ENCODE peak calls at places on chromosome 15, in seven cellular contexts. One of them, this sample, is unnamed.

GRCh38 chr15:51647128-51647562 is 24.6 kb upstream of the DMXL2 start:
- DNase-seq in IMR-90: peak
- DNase-seq in spleen: no peak
- DNase-seq in A549: no peak
- DNase-seq in fibroblast of lung: peak
- DNase-seq in prostate gland: no peak
- DNase-seq in A673: peak
- DNase-seq in this sample: no peak

GRCh38 chr15:38610748-38611147 is 46.1 kb upstream of the RASGRP1 start:
- DNase-seq in IMR-90: no peak
- DNase-seq in spleen: no peak
- DNase-seq in A549: no peak
- DNase-seq in fibroblast of lung: no peak
- DNase-seq in prostate gland: no peak
- DNase-seq in A673: no peak
- DNase-seq in this sample: no peak

GRCh38 chr15:94834494-94834893 is 603.1 kb downstream of the MCTP2 start:
- DNase-seq in IMR-90: no peak
- DNase-seq in spleen: no peak
- DNase-seq in A549: no peak
- DNase-seq in fibroblast of lung: no peak
- DNase-seq in prostate gland: no peak
- DNase-seq in A673: no peak
- DNase-seq in this sample: no peak

GRCh38 chr15:98967916-98968315 is 39.7 kb downstream of the PGPEP1L start:
- DNase-seq in IMR-90: no peak
- DNase-seq in spleen: no peak
- DNase-seq in A549: no peak
- DNase-seq in fibroblast of lung: no peak
- DNase-seq in prostate gland: no peak
- DNase-seq in A673: no peak
- DNase-seq in this sample: no peak

GRCh38 chr15:66374179-66374578 is 12.5 kb upstream of the MAP2K1 start:
- DNase-seq in IMR-90: no peak
- DNase-seq in spleen: no peak
- DNase-seq in A549: no peak
- DNase-seq in fibroblast of lung: no peak
- DNase-seq in prostate gland: no peak
- DNase-seq in A673: no peak
- DNase-seq in this sample: no peak

GRCh38 chr15:47568030-47568429 is 149.3 kb upstream of the SEMA6D start:
- DNase-seq in IMR-90: no peak
- DNase-seq in spleen: no peak
- DNase-seq in A549: no peak
- DNase-seq in fibroblast of lung: no peak
- DNase-seq in prostate gland: no peak
- DNase-seq in A673: no peak
- DNase-seq in this sample: no peak

GRCh38 chr15:64070965-64071851 is 22.4 kb downstream of the CIAO2A start:
- DNase-seq in IMR-90: peak
- DNase-seq in spleen: no peak
- DNase-seq in A549: peak
- DNase-seq in fibroblast of lung: peak
- DNase-seq in prostate gland: no peak
- DNase-seq in A673: no peak
- DNase-seq in this sample: no peak

GRCh38 chr15:40843885-40844542 is at the start of gene SPINT1:
- DNase-seq in IMR-90: no peak
- DNase-seq in spleen: no peak
- DNase-seq in A549: no peak
- DNase-seq in fibroblast of lung: no peak
- DNase-seq in prostate gland: peak
- DNase-seq in A673: no peak
- DNase-seq in this sample: no peak

GRCh38 chr15:66364944-66365343 is 8.5 kb upstream of the TIPIN start:
- DNase-seq in IMR-90: no peak
- DNase-seq in spleen: no peak
- DNase-seq in A549: no peak
- DNase-seq in fibroblast of lung: no peak
- DNase-seq in prostate gland: no peak
- DNase-seq in A673: no peak
- DNase-seq in this sample: no peak

GRCh38 chr15:43469867-43470266 is 23.1 kb downstream of the TP53BP1 start:
- DNase-seq in IMR-90: peak
- DNase-seq in spleen: no peak
- DNase-seq in A549: no peak
- DNase-seq in fibroblast of lung: peak
- DNase-seq in prostate gland: no peak
- DNase-seq in A673: no peak
- DNase-seq in this sample: no peak

GRCh38 chr15:29670945-29671307 is 151.3 kb downstream of the TJP1 start:
- DNase-seq in IMR-90: peak
- DNase-seq in spleen: no peak
- DNase-seq in A549: peak
- DNase-seq in fibroblast of lung: peak
- DNase-seq in prostate gland: peak
- DNase-seq in A673: no peak
- DNase-seq in this sample: no peak

GRCh38 chr15:33547876-33548275 is 237.1 kb downstream of the RYR3 start:
- DNase-seq in IMR-90: peak
- DNase-seq in spleen: no peak
- DNase-seq in A549: peak
- DNase-seq in fibroblast of lung: peak
- DNase-seq in prostate gland: no peak
- DNase-seq in A673: peak
- DNase-seq in this sample: peak

GRCh38 chr15:94335616-94336015 is 104.3 kb downstream of the MCTP2 start:
- DNase-seq in IMR-90: peak
- DNase-seq in spleen: no peak
- DNase-seq in A549: no peak
- DNase-seq in fibroblast of lung: peak
- DNase-seq in prostate gland: no peak
- DNase-seq in A673: no peak
- DNase-seq in this sample: no peak

GRCh38 chr15:67869700-67870099 is 29.9 kb upstream of the RNU6-1 start:
- DNase-seq in IMR-90: no peak
- DNase-seq in spleen: no peak
- DNase-seq in A549: no peak
- DNase-seq in fibroblast of lung: no peak
- DNase-seq in prostate gland: no peak
- DNase-seq in A673: no peak
- DNase-seq in this sample: no peak

GRCh38 chr15:38864827-38865604 is 300.4 kb upstream of the RASGRP1 start:
- DNase-seq in IMR-90: peak
- DNase-seq in spleen: no peak
- DNase-seq in A549: no peak
- DNase-seq in fibroblast of lung: peak
- DNase-seq in prostate gland: no peak
- DNase-seq in A673: no peak
- DNase-seq in this sample: no peak

GRCh38 chr15:39267685-39268084 is 313.2 kb upstream of the THBS1 start:
- DNase-seq in IMR-90: no peak
- DNase-seq in spleen: no peak
- DNase-seq in A549: no peak
- DNase-seq in fibroblast of lung: no peak
- DNase-seq in prostate gland: no peak
- DNase-seq in A673: no peak
- DNase-seq in this sample: no peak

GRCh38 chr15:22257047-22257667 is 176.8 kb downstream of the OR4M2 start:
- DNase-seq in IMR-90: no peak
- DNase-seq in spleen: peak
- DNase-seq in A549: peak
- DNase-seq in fibroblast of lung: no peak
- DNase-seq in prostate gland: no peak
- DNase-seq in A673: no peak
- DNase-seq in this sample: no peak

GRCh38 chr15:47571241-47571640 is 146.1 kb upstream of the SEMA6D start:
- DNase-seq in IMR-90: no peak
- DNase-seq in spleen: no peak
- DNase-seq in A549: no peak
- DNase-seq in fibroblast of lung: no peak
- DNase-seq in prostate gland: no peak
- DNase-seq in A673: no peak
- DNase-seq in this sample: no peak

GRCh38 chr15:74449643-74450205 is 11.2 kb downstream of the UBL7 start:
- DNase-seq in IMR-90: no peak
- DNase-seq in spleen: peak
- DNase-seq in A549: no peak
- DNase-seq in fibroblast of lung: no peak
- DNase-seq in prostate gland: no peak
- DNase-seq in A673: no peak
- DNase-seq in this sample: no peak

GRCh38 chr15:77527831-77528231 is 104.9 kb downstream of the LINGO1 start:
- DNase-seq in IMR-90: no peak
- DNase-seq in spleen: peak
- DNase-seq in A549: no peak
- DNase-seq in fibroblast of lung: peak
- DNase-seq in prostate gland: no peak
- DNase-seq in A673: no peak
- DNase-seq in this sample: no peak

GRCh38 chr15:99495430-99496301 is 70.1 kb upstream of the MEF2A start:
- DNase-seq in IMR-90: peak
- DNase-seq in spleen: no peak
- DNase-seq in A549: no peak
- DNase-seq in fibroblast of lung: peak
- DNase-seq in prostate gland: no peak
- DNase-seq in A673: no peak
- DNase-seq in this sample: no peak

GRCh38 chr15:30962659-30963058 is 28.8 kb downstream of the MTMR10 start:
- DNase-seq in IMR-90: no peak
- DNase-seq in spleen: no peak
- DNase-seq in A549: no peak
- DNase-seq in fibroblast of lung: no peak
- DNase-seq in prostate gland: no peak
- DNase-seq in A673: no peak
- DNase-seq in this sample: no peak

GRCh38 chr15:90871716-90872480 is 3.5 kb downstream of the FURIN start:
- DNase-seq in IMR-90: no peak
- DNase-seq in spleen: peak
- DNase-seq in A549: no peak
- DNase-seq in fibroblast of lung: no peak
- DNase-seq in prostate gland: no peak
- DNase-seq in A673: no peak
- DNase-seq in this sample: no peak

GRCh38 chr15:40292246-40292645 is 9.4 kb upstream of the ANKRD63 start:
- DNase-seq in IMR-90: no peak
- DNase-seq in spleen: no peak
- DNase-seq in A549: no peak
- DNase-seq in fibroblast of lung: no peak
- DNase-seq in prostate gland: no peak
- DNase-seq in A673: no peak
- DNase-seq in this sample: no peak

GRCh38 chr15:69014454-69014853 is at the start of gene NOX5:
- DNase-seq in IMR-90: peak
- DNase-seq in spleen: no peak
- DNase-seq in A549: peak
- DNase-seq in fibroblast of lung: no peak
- DNase-seq in prostate gland: no peak
- DNase-seq in A673: no peak
- DNase-seq in this sample: no peak

GRCh38 chr15:70066004-70066403 is 31.7 kb downstream of the TLE3 start:
- DNase-seq in IMR-90: no peak
- DNase-seq in spleen: no peak
- DNase-seq in A549: no peak
- DNase-seq in fibroblast of lung: no peak
- DNase-seq in prostate gland: no peak
- DNase-seq in A673: no peak
- DNase-seq in this sample: no peak

GRCh38 chr15:31302778-31303433 is 23.7 kb upstream of the KLF13 start:
- DNase-seq in IMR-90: no peak
- DNase-seq in spleen: peak
- DNase-seq in A549: no peak
- DNase-seq in fibroblast of lung: no peak
- DNase-seq in prostate gland: no peak
- DNase-seq in A673: no peak
- DNase-seq in this sample: no peak

GRCh38 chr15:96353931-96354730 is 23.6 kb downstream of the NR2F2 start:
- DNase-seq in IMR-90: peak
- DNase-seq in spleen: peak
- DNase-seq in A549: no peak
- DNase-seq in fibroblast of lung: peak
- DNase-seq in prostate gland: no peak
- DNase-seq in A673: no peak
- DNase-seq in this sample: no peak
- H3K27ac ChIP-seq in IMR-90: peak
- H3K27ac ChIP-seq in spleen: peak
- H3K27ac ChIP-seq in A549: peak
- H3K27ac ChIP-seq in fibroblast of lung: peak
- H3K27ac ChIP-seq in prostate gland: peak
- H3K27ac ChIP-seq in A673: peak
- H3K27ac ChIP-seq in this sample: no peak

DNA sequence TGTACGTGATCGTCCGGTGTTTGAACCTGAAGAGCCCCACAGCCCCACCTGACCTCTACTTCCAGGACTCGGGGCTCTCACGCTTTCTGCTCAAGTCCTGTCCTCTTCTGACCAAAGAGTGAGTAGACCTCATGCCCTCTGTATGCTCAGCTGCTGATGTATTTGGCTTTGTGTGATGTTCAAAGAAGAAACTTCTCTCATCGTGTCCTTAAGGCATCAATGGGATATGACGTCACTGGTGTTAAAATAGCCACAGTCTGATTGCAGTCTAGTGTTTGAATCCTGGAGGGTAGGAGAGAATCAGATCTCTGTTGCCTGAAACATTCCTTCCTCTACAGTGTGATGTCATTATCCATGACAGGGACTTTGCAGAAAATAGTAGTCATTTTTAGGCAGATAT is 28.1 kb downstream of the ABHD2 start:
- DNase-seq in IMR-90: peak
- DNase-seq in spleen: no peak
- DNase-seq in A549: peak
- DNase-seq in fibroblast of lung: no peak
- DNase-seq in prostate gland: no peak
- DNase-seq in A673: no peak
- DNase-seq in this sample: no peak
- H3K27ac ChIP-seq in IMR-90: no peak
- H3K27ac ChIP-seq in spleen: no peak
- H3K27ac ChIP-seq in A549: peak
- H3K27ac ChIP-seq in fibroblast of lung: no peak
- H3K27ac ChIP-seq in prostate gland: peak
- H3K27ac ChIP-seq in A673: no peak
- H3K27ac ChIP-seq in this sample: no peak

GRCh38 chr15:62844564-62845235 is 197.8 kb upstream of the TPM1 start:
- DNase-seq in IMR-90: no peak
- DNase-seq in spleen: no peak
- DNase-seq in A549: no peak
- DNase-seq in fibroblast of lung: no peak
- DNase-seq in prostate gland: no peak
- DNase-seq in A673: no peak
- DNase-seq in this sample: no peak
- H3K27ac ChIP-seq in IMR-90: no peak
- H3K27ac ChIP-seq in spleen: no peak
- H3K27ac ChIP-seq in A549: peak
- H3K27ac ChIP-seq in fibroblast of lung: no peak
- H3K27ac ChIP-seq in prostate gland: no peak
- H3K27ac ChIP-seq in A673: no peak
- H3K27ac ChIP-seq in this sample: no peak

GRCh38 chr15:46260937-46261336 is 626.1 kb downstream of the SQOR start:
- DNase-seq in IMR-90: no peak
- DNase-seq in spleen: no peak
- DNase-seq in A549: no peak
- DNase-seq in fibroblast of lung: no peak
- DNase-seq in prostate gland: no peak
- DNase-seq in A673: peak
- DNase-seq in this sample: peak

GRCh38 chr15:46266691-46267090 is 631.9 kb downstream of the SQOR start:
- DNase-seq in IMR-90: no peak
- DNase-seq in spleen: no peak
- DNase-seq in A549: no peak
- DNase-seq in fibroblast of lung: no peak
- DNase-seq in prostate gland: no peak
- DNase-seq in A673: peak
- DNase-seq in this sample: no peak

GRCh38 chr15:46265664-46266063 is 630.8 kb downstream of the SQOR start:
- DNase-seq in IMR-90: no peak
- DNase-seq in spleen: no peak
- DNase-seq in A549: no peak
- DNase-seq in fibroblast of lung: no peak
- DNase-seq in prostate gland: no peak
- DNase-seq in A673: no peak
- DNase-seq in this sample: no peak
- H3K27ac ChIP-seq in IMR-90: no peak
- H3K27ac ChIP-seq in spleen: no peak
- H3K27ac ChIP-seq in A549: no peak
- H3K27ac ChIP-seq in fibroblast of lung: no peak
- H3K27ac ChIP-seq in prostate gland: no peak
- H3K27ac ChIP-seq in A673: no peak
- H3K27ac ChIP-seq in this sample: no peak